ENCODE peak calls at places on chromosome 5, in five cellular contexts. C, X, S, H and R are unnamed samples. For H3K4me1 and H3K27me3, the result is how much of the 10 kb centered on the place peaks cover.

GRCh38 chr5:26805076-26805475 is 233.3 kb downstream of the CDH9 start:
- DNase-seq in C (no peak), X (no peak), S (no peak), H (no peak), R (no peak)

GRCh38 chr5:78003914-78004313 is 227.8 kb upstream of the TBCA start:
- DNase-seq in C (no peak), X (no peak), S (no peak), H (no peak), R (no peak)

GRCh38 chr5:66684663-66685062 is 88.5 kb downstream of the MAST4 start:
- DNase-seq in C (no peak), X (no peak), S (no peak), H (no peak), R (no peak)

GRCh38 chr5:143271431-143271830 is 132.1 kb downstream of the NR3C1 start:
- DNase-seq in C (no peak), X (no peak), S (no peak), H (no peak), R (no peak)

GRCh38 chr5:74490814-74491213 is 149.7 kb downstream of the ENC1 start:
- DNase-seq in C (no peak), X (no peak), S (no peak), H (no peak), R (no peak)

GRCh38 chr5:45596320-45596719 is 99.9 kb downstream of the HCN1 start:
- DNase-seq in C (no peak), X (no peak), S (no peak), H (no peak), R (no peak)

GRCh38 chr5:98827161-98827560 is 53.7 kb downstream of the RGMB start:
- DNase-seq in C (peak), X (peak), S (peak), H (peak), R (peak)

GRCh38 chr5:35205606-35206005 is 24.7 kb downstream of the PRLR start:
- DNase-seq in C (no peak), X (no peak), S (no peak), H (no peak), R (no peak)

GRCh38 chr5:14322437-14323187 is 179.5 kb downstream of the TRIO start:
- DNase-seq in C (no peak), X (no peak), S (no peak), H (no peak), R (no peak)

GRCh38 chr5:17357504-17357903 is 140.1 kb downstream of the BASP1 start:
- DNase-seq in C (no peak), X (no peak), S (no peak), H (no peak), R (no peak)

GRCh38 chr5:56060276-56061110 is 65.7 kb upstream of the IL6ST start:
- DNase-seq in C (no peak), X (no peak), S (no peak), H (no peak), R (no peak)

GRCh38 chr5:40221796-40222195 is 457.9 kb upstream of the PTGER4 start:
- DNase-seq in C (no peak), X (no peak), S (no peak), H (peak), R (peak)

GRCh38 chr5:88140396-88140862 is 128.2 kb downstream of the TMEM161B start:
- DNase-seq in C (no peak), X (no peak), S (no peak), H (no peak), R (no peak)

GRCh38 chr5:88833371-88834107 is 49.4 kb downstream of the MEF2C start:
- DNase-seq in C (no peak), X (peak), S (no peak), H (no peak), R (no peak)

GRCh38 chr5:140344683-140345423 is 1.6 kb downstream of the HBEGF start:
- DNase-seq in C (no peak), X (no peak), S (no peak), H (peak), R (peak)

GRCh38 chr5:35129921-35130485 is 82.3 kb upstream of the AGXT2 start:
- DNase-seq in C (no peak), X (no peak), S (no peak), H (peak), R (peak)

GRCh38 chr5:139246394-139246793 is 47.1 kb upstream of the MATR3 start:
- DNase-seq in C (no peak), X (peak), S (no peak), H (peak), R (peak)

GRCh38 chr5:73858786-73859185 is 232.8 kb downstream of the ARHGEF28 start:
- DNase-seq in C (no peak), X (no peak), S (no peak), H (no peak), R (no peak)

GRCh38 chr5:111144352-111144930 is 52.3 kb downstream of the WDR36 start:
- DNase-seq in C (no peak), X (no peak), S (no peak), H (peak), R (no peak)

GRCh38 chr5:154371687-154372086 is 74.1 kb upstream of the SAP30L start:
- DNase-seq in C (no peak), X (no peak), S (no peak), H (peak), R (no peak)

GRCh38 chr5:123278284-123278683 is 144.9 kb downstream of the CEP120 start:
- DNase-seq in C (no peak), X (no peak), S (no peak), H (no peak), R (no peak)

GRCh38 chr5:148397968-148398595 is 14.3 kb downstream of the FBXO38 start:
- DNase-seq in C (no peak), X (no peak), S (peak), H (peak), R (peak)

GRCh38 chr5:65482727-65483473 is 1.2 kb upstream of the ADAMTS6 start:
- DNase-seq in C (peak), X (peak), S (peak), H (peak), R (peak)

GRCh38 chr5:179337227-179338122 is 7.8 kb downstream of the ADAMTS2 start:
- DNase-seq in C (no peak), X (no peak), S (no peak), H (no peak), R (no peak)

GRCh38 chr5:82865625-82866024 is 211.6 kb downstream of the TMEM167A start:
- DNase-seq in C (no peak), X (no peak), S (no peak), H (no peak), R (no peak)

GRCh38 chr5:138954257-138955012 is 79.3 kb upstream of the LRRTM2 start:
- DNase-seq in C (no peak), X (no peak), S (no peak), H (no peak), R (no peak)

GRCh38 chr5:81850932-81851331 is 100.0 kb upstream of the SSBP2 start:
- DNase-seq in C (no peak), X (no peak), S (no peak), H (no peak), R (no peak)

GRCh38 chr5:81850494-81850893 is 99.6 kb upstream of the SSBP2 start:
- DNase-seq in C (no peak), X (no peak), S (no peak), H (no peak), R (no peak)

GRCh38 chr5:81853005-81853357 is 102.1 kb upstream of the SSBP2 start:
- DNase-seq in C (no peak), X (no peak), S (no peak), H (no peak), R (no peak)

GRCh38 chr5:81851481-81852178 is 100.7 kb upstream of the SSBP2 start:
- DNase-seq in C (peak), X (peak), S (peak), H (peak), R (peak)

DNA sequence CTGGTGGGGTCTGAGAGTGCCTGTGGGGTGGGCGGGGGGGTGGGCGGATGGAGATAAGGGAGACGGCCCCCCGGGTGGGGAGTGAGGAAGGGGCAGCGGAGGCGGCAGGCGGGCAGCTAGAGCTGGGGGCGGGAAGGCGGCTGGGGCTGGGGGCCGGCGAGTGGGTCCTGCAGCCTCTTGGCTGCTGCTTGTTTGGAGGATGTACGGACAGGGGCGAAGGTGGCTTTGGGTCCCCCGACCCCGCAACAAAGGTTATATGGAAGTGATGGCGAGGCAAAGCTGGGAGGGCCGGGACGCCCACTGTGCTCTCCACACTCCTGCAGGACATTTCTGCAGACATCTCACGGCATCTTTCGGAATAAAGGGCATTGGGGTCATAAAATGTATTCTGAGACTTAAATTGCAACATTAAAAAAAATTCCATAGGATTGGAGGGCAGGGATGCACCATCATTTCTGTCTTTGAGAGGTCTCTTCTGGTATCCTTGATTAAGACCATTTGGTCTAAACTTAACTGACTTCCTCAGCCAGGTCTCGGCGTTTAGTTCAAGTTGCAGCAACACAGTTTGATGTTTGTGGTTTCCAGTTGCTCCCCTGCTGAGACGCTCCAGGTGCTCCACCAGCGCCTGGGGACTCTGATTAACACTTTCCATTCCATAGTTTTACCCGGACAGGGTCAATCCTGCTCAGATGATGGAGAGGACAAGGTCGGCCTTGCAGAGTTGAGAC is 101.5 kb upstream of the SSBP2 start:
- DNase-seq in C (peak), X (peak), S (no peak), H (no peak), R (no peak)
- H3K4me1 ChIP-seq in C (half or more), X (under half), S (under half), H (under half), R (under half)

DNA sequence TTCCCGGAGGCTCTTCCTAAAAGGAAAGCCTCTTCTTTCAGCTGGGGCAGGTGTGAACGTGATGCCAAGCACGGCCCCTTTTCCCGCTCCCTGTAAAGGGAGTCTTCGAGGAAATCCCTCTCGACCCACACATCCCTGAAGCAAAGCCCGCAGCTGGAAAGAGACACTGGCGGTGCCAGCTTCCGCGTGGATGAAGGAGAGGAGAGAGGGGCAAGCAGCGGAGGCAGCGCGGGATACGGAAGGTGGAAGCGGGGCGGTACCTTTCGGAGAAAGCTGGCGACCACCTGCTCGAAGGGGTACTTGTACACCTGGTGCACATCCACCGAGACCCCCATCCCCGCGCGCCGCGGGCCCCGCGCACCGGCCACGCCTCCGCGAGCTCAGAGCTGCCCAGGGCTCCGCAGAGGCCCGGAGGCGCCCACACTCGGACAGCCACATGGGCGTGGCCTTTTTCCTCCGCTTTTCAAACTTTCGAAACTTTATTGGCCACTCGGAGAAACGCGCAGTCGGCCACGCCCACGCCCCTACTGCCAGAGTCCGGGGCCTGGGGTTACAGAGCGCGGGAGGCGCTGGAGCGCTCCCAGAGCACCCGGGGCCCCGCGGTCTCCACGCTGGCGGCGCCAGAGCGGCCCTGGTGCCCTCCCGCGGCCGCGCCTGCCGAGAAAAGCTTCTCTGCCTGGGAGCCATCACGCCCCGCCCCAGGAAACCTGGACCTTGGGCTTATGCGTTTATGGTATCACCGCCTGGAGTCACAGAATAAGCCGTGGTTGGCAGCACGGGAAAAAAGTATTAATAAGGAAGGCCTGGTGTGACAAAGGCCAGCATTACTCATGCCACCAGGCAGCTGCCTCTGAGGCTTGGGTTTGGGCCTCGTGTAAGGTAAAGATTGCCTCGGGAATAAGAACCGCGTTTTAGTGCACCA is at the start of gene PRELID2:
- DNase-seq in C (peak), X (peak), S (peak), H (peak), R (peak)
- H3K27me3 ChIP-seq in C (under half), X (under half), S (under half), H (under half), R (under half)

GRCh38 chr5:149464796-149465489 is 85.9 kb upstream of the IL17B start:
- DNase-seq in C (no peak), X (peak), S (no peak), H (no peak), R (peak)

GRCh38 chr5:149471406-149472183 is 79.6 kb downstream of the CSNK1A1 start:
- DNase-seq in C (no peak), X (peak), S (no peak), H (peak), R (peak)

GRCh38 chr5:149472399-149472798 is 78.8 kb downstream of the CSNK1A1 start:
- DNase-seq in C (no peak), X (no peak), S (no peak), H (no peak), R (no peak)

GRCh38 chr5:149470942-149471341 is 80.3 kb downstream of the CSNK1A1 start:
- DNase-seq in C (no peak), X (no peak), S (no peak), H (no peak), R (no peak)

GRCh38 chr5:149466457-149466972 is 84.7 kb downstream of the CSNK1A1 start:
- DNase-seq in C (no peak), X (no peak), S (no peak), H (peak), R (peak)
- H2AFZ ChIP-seq in C (peak), X (peak), S (no peak), H (peak), R (peak)

GRCh38 chr5:163433271-163433670 is 4.1 kb upstream of the CCNG1 start:
- DNase-seq in C (no peak), X (no peak), S (no peak), H (no peak), R (no peak)

GRCh38 chr5:163434410-163434866 is 3.0 kb upstream of the CCNG1 start:
- DNase-seq in C (no peak), X (peak), S (no peak), H (peak), R (peak)

GRCh38 chr5:163437011-163437308 is 435 bp upstream of the CCNG1 start:
- DNase-seq in C (no peak), X (no peak), S (no peak), H (no peak), R (no peak)

GRCh38 chr5:163437309-163438182 is at the start of gene CCNG1:
- DNase-seq in C (peak), X (peak), S (peak), H (peak), R (peak)

DNA sequence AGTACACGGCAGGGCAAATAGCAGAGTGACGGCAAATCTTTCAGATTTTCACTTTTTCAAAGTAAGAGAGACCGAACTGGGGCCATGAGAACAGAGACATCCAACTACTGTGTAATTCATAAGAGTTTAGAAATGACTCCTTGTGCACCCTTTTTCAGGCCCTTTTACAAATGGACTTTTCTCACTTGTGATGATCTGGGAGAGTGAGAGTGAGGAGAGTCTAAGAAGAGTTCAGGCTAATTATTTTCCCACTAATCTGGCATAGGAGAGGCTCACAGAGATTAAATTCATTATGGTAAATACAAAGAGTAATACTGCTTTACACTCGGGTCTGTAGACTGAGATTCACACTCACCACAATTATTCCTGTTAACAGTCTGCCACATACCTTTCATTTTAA is 880 bp upstream of the CCNG1 start:
- DNase-seq in C (no peak), X (no peak), S (no peak), H (no peak), R (no peak)
- H3K4me1 ChIP-seq in C (under half), X (under half), S (half or more), H (under half), R (under half)

GRCh38 chr5:90557871-90558270 is 726 bp upstream of the ADGRV1 start:
- DNase-seq in C (no peak), X (no peak), S (no peak), H (no peak), R (peak)

GRCh38 chr5:90557391-90557790 is 1.2 kb upstream of the ADGRV1 start:
- DNase-seq in C (no peak), X (no peak), S (no peak), H (no peak), R (peak)

GRCh38 chr5:90553711-90554110 is 4.9 kb upstream of the ADGRV1 start:
- DNase-seq in C (no peak), X (no peak), S (no peak), H (no peak), R (no peak)

GRCh38 chr5:90554358-90555006 is 4.1 kb upstream of the ADGRV1 start:
- DNase-seq in C (no peak), X (no peak), S (peak), H (no peak), R (no peak)

GRCh38 chr5:90555666-90556065 is 2.9 kb upstream of the ADGRV1 start:
- DNase-seq in C (no peak), X (no peak), S (no peak), H (no peak), R (no peak)
- H3K27me3 ChIP-seq in C (under half), X (under half), S (under half), H (under half), R (under half)

DNA sequence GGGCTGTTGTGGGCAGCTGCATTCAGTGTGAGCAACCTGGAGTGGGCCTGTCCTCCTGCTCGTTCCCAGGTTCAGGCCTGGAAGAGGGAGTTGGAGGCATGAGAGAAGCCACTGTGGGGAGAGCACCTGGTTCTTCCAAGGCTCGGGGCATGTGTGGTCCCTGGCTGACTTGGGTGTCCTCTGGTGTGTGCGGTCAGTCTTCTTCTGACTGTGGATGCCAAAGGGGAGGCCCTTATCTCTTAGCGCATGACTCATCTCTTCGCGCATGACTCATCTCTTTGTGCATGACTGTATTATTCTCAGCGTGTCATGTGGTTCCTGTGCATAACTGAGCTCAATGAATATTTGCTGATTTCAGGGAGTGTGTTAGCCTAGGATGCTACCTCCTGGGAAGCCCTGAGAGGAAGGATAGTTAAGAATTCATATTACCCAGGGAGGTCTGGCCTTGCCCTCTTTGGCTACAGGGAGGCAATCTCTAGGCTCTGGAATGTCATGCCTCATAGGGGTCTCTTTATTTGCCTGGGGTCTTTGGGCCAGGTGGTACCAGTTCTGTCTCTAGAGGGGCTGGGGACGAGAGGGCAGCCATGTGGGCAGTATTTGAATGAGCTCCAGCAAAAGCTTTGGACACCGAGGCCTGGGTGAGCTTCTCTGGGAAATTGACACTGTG is 188.7 kb downstream of the HSPA4 start:
- DNase-seq in C (peak), X (peak), S (peak), H (peak), R (peak)
- H2AFZ ChIP-seq in C (peak), X (peak), S (no peak), H (no peak), R (no peak)

DNA sequence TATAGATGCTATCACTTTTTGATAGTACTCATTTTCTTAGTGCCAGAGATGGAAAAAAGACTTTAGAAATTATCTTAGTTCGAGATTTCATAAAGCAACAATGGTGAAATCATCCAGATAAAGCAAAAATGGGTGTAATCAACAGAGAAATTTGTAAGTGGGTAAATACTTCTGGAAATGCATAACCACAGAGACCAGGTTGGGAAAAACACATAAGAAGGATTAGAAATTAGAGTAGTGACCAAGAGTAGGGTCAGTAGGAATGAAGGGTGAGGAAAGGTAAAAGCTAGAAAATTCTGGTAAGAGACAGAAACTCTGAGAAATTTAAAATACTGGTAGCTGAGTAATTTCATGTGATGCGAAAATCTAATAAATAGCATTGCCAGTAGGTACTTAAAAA is 11.2 kb downstream of the EDIL3 start:
- DNase-seq in C (no peak), X (no peak), S (no peak), H (no peak), R (no peak)
- H3K4me1 ChIP-seq in C (under half), X (under half), S (under half), H (under half), R (under half)